ENCODE peak calls at places on chromosomes 7 and 10, in ten cellular contexts. L is GM13977; J is heart left ventricle; V is NCI-H510A treated with DMSO at 0.1 percent for 48 hours; Q is Daoy; T is activated naive CD8-positive, alpha-beta T cell treated with anti-CD3 and anti-CD28 coated beads, Interleukin-2, amount 50 U/mL, for 16 hours; W is effector memory CD4-positive, alpha-beta T cell; A is amniotic epithelial cell; B is activated effector memory CD4-positive, alpha-beta T cell treated with anti-CD3 and anti-CD28 coated beads, Interleukin-2, amount 50 U/mL, for 16 hours; K is mucosa of descending colon. D is an unnamed sample.
A peak's percentile ranks its signal among the peaks of the same experiment; 100 is the strongest.

GRCh38 chr7:2641406-2642393 is 9.9 kb downstream of the TTYH3 start:
- DNase-seq in L (peak; percentile 74), J (peak; percentile 94), V (no peak), Q (peak; percentile 83), T (no peak), W (no peak), A (peak; percentile 83), B (no peak), K (peak; percentile 83), D (no peak)

GRCh38 chr10:89789188-89789587 is 87.8 kb downstream of the KIF20B start:
- DNase-seq in L (no peak), J (no peak), V (no peak), Q (no peak), T (no peak), W (no peak), A (no peak), B (no peak), K (no peak), D (no peak)

GRCh38 chr7:1659696-1660095 is 10.4 kb upstream of the ELFN1 start:
- DNase-seq in L (no peak), J (no peak), V (no peak), Q (peak; percentile 57), T (no peak), W (no peak), A (no peak), B (no peak), K (no peak), D (no peak)

GRCh38 chr10:129758591-129759021 is 205.5 kb downstream of the EBF3 start:
- DNase-seq in L (no peak), J (no peak), V (no peak), Q (no peak), T (no peak), W (no peak), A (no peak), B (peak; percentile 51), K (no peak), D (no peak)

GRCh38 chr10:99529483-99530107 is 3.1 kb upstream of the NKX2-3 start:
- DNase-seq in L (no peak), J (no peak), V (no peak), Q (no peak), T (no peak), W (no peak), A (peak; percentile 47), B (no peak), K (no peak), D (no peak)

GRCh38 chr10:34187201-34187600 is 627.9 kb downstream of the PARD3 start:
- DNase-seq in L (no peak), J (no peak), V (no peak), Q (no peak), T (no peak), W (no peak), A (peak; percentile 67), B (no peak), K (no peak), D (no peak)

GRCh38 chr7:49783446-49783845 is 10.0 kb downstream of the VWC2 start:
- DNase-seq in L (no peak), J (peak; percentile 77), V (no peak), Q (no peak), T (no peak), W (no peak), A (no peak), B (no peak), K (no peak), D (no peak)

GRCh38 chr7:88638583-88638982 is 120.9 kb upstream of the ZNF804B start:
- DNase-seq in L (no peak), J (no peak), V (no peak), Q (no peak), T (no peak), W (no peak), A (no peak), B (no peak), K (no peak), D (no peak)

GRCh38 chr7:148697256-148697841 is 1.4 kb upstream of the CUL1 start:
- DNase-seq in L (no peak), J (peak; percentile 67), V (no peak), Q (peak; percentile 52), T (no peak), W (peak; percentile 0), A (peak; percentile 48), B (peak; percentile 81), K (no peak), D (no peak)

GRCh38 chr10:23702977-23703414 is 264.1 kb downstream of the OTUD1 start:
- DNase-seq in L (peak; percentile 47), J (peak; percentile 35), V (peak; percentile 12), Q (peak; percentile 73), T (peak; percentile 27), W (peak; percentile 15), A (peak; percentile 48), B (peak; percentile 72), K (no peak), D (peak; percentile 30)

GRCh38 chr7:14596421-14596820 is 306.1 kb downstream of the DGKB start:
- DNase-seq in L (no peak), J (no peak), V (no peak), Q (no peak), T (no peak), W (no peak), A (no peak), B (no peak), K (no peak), D (no peak)

GRCh38 chr10:33293081-33293480 is 41.4 kb downstream of the NRP1 start:
- DNase-seq in L (no peak), J (no peak), V (no peak), Q (no peak), T (no peak), W (no peak), A (no peak), B (no peak), K (no peak), D (no peak)

GRCh38 chr7:155860840-155861479 is 48.7 kb upstream of the SHH start:
- DNase-seq in L (no peak), J (no peak), V (no peak), Q (peak; percentile 69), T (no peak), W (no peak), A (no peak), B (peak; percentile 41), K (no peak), D (peak; percentile 58)

GRCh38 chr10:29862926-29863614 is 196.3 kb downstream of the JCAD start:
- DNase-seq in L (no peak), J (no peak), V (no peak), Q (peak; percentile 79), T (no peak), W (no peak), A (peak; percentile 55), B (no peak), K (no peak), D (no peak)

GRCh38 chr7:146831875-146832274 is 715.3 kb downstream of the CNTNAP2 start:
- DNase-seq in L (no peak), J (no peak), V (peak; percentile 27), Q (no peak), T (no peak), W (no peak), A (no peak), B (no peak), K (no peak), D (no peak)

GRCh38 chr10:26642896-26643653 is 54.4 kb upstream of the PDSS1 start:
- DNase-seq in L (no peak), J (no peak), V (no peak), Q (peak; percentile 76), T (no peak), W (no peak), A (no peak), B (no peak), K (no peak), D (no peak)

GRCh38 chr7:257647-257992 is 32.4 kb upstream of the FOXL3 start:
- DNase-seq in L (no peak), J (no peak), V (no peak), Q (no peak), T (no peak), W (no peak), A (no peak), B (no peak), K (peak; percentile 27), D (no peak)

GRCh38 chr10:114623661-114624294 is 34.3 kb downstream of the ABLIM1 start:
- DNase-seq in L (no peak), J (no peak), V (no peak), Q (peak; percentile 80), T (no peak), W (no peak), A (peak; percentile 38), B (no peak), K (no peak), D (no peak)

GRCh38 chr7:112495820-112496462 is 15.2 kb downstream of the LSMEM1 start:
- DNase-seq in L (peak; percentile 28), J (no peak), V (peak; percentile 12), Q (peak; percentile 59), T (peak; percentile 3), W (no peak), A (peak; percentile 57), B (peak; percentile 67), K (no peak), D (peak; percentile 61)

GRCh38 chr7:42227931-42228591 is 8.9 kb downstream of the GLI3 start:
- DNase-seq in L (no peak), J (peak; percentile 13), V (no peak), Q (no peak), T (no peak), W (no peak), A (peak; percentile 70), B (no peak), K (no peak), D (no peak)